ENCODE peak calls at places on chromosome 15, in six cellular contexts. B is ascending aorta, O is GM23338, M is aorta, E is hepatocyte, N is brain microvascular endothelial cell. F is an unnamed sample.

GRCh38 chr15:50024183-50024795 is 94.7 kb downstream of the ATP8B4 start:
- DNase-seq in B (no peak), O (no peak), M (no peak), E (peak; percentile 7), N (no peak), F (no peak)

GRCh38 chr15:90300988-90301715 is 35.7 kb downstream of the NGRN start:
- DNase-seq in B (no peak), O (peak; percentile 95), M (peak; percentile 91), E (peak; percentile 68), N (peak; percentile 36), F (peak; percentile 65)

GRCh38 chr15:101327147-101327740 is 32.2 kb upstream of the SNRPA1 start:
- DNase-seq in B (no peak), O (no peak), M (no peak), E (peak; percentile 4), N (no peak), F (peak; percentile 19)

GRCh38 chr15:52102468-52102867 is 10.1 kb downstream of the BCL2L10 start:
- DNase-seq in B (no peak), O (no peak), M (no peak), E (no peak), N (peak; percentile 86), F (no peak)

GRCh38 chr15:101615986-101616848 is 36.0 kb downstream of the TM2D3 start:
- DNase-seq in B (no peak), O (peak; percentile 88), M (peak; percentile 87), E (peak; percentile 83), N (peak; percentile 49), F (peak; percentile 78)

GRCh38 chr15:89167267-89168176 is 53.9 kb downstream of the RLBP1 start:
- DNase-seq in B (peak; percentile 59), O (no peak), M (no peak), E (peak; percentile 31), N (peak; percentile 33), F (no peak)

GRCh38 chr15:70258369-70259029 is 160.8 kb upstream of the TLE3 start:
- DNase-seq in B (no peak), O (no peak), M (no peak), E (no peak), N (no peak), F (no peak)

GRCh38 chr15:51375966-51376640 is 34.6 kb downstream of the GLDN start:
- DNase-seq in B (no peak), O (no peak), M (no peak), E (no peak), N (peak; percentile 55), F (no peak)

GRCh38 chr15:57506422-57506821 is 85.3 kb upstream of the MYZAP start:
- DNase-seq in B (no peak), O (peak; percentile 77), M (no peak), E (peak; percentile 44), N (no peak), F (no peak)

GRCh38 chr15:85592148-85592547 is 202.6 kb downstream of the KLHL25 start:
- DNase-seq in B (no peak), O (peak; percentile 21), M (no peak), E (no peak), N (peak; percentile 85), F (no peak)

GRCh38 chr15:51390932-51391432 is 49.5 kb downstream of the GLDN start:
- DNase-seq in B (no peak), O (peak; percentile 86), M (no peak), E (no peak), N (no peak), F (no peak)

GRCh38 chr15:58233341-58233740 is 95.2 kb downstream of the AQP9 start:
- DNase-seq in B (no peak), O (no peak), M (no peak), E (no peak), N (no peak), F (no peak)

GRCh38 chr15:41465822-41466421 is 27.8 kb upstream of the ITPKA start:
- DNase-seq in B (no peak), O (peak; percentile 57), M (no peak), E (peak; percentile 65), N (peak; percentile 36), F (no peak)

GRCh38 chr15:57158997-57159668 is 217.2 kb upstream of the CGNL1 start:
- DNase-seq in B (no peak), O (no peak), M (no peak), E (no peak), N (no peak), F (no peak)

GRCh38 chr15:36356978-36357582 is 222.3 kb upstream of the CDIN1 start:
- DNase-seq in B (no peak), O (no peak), M (no peak), E (peak; percentile 33), N (peak; percentile 64), F (no peak)

GRCh38 chr15:101121511-101122090 is 130.2 kb downstream of the CHSY1 start:
- DNase-seq in B (peak; percentile 29), O (peak; percentile 65), M (peak; percentile 90), E (peak; percentile 71), N (peak; percentile 60), F (peak; percentile 79)

GRCh38 chr15:43881944-43882343 is 55.1 kb downstream of the WDR76 start:
- DNase-seq in B (no peak), O (peak; percentile 82), M (no peak), E (no peak), N (no peak), F (no peak)

GRCh38 chr15:31024979-31025378 is 33.6 kb upstream of the MTMR10 start:
- DNase-seq in B (no peak), O (no peak), M (no peak), E (peak; percentile 57), N (peak; percentile 45), F (no peak)

GRCh38 chr15:73927476-73928240 is 1.4 kb downstream of the LOXL1 start:
- DNase-seq in B (no peak), O (peak; percentile 81), M (peak; percentile 91), E (peak; percentile 83), N (peak; percentile 34), F (peak; percentile 72)

GRCh38 chr15:72851586-72851985 is 68.0 kb upstream of the ADPGK start:
- DNase-seq in B (no peak), O (no peak), M (no peak), E (no peak), N (no peak), F (no peak)

GRCh38 chr15:40340740-40341400 is at the start of gene CCDC9B:
- DNase-seq in B (peak; percentile 83), O (no peak), M (peak; percentile 97), E (peak; percentile 91), N (peak; percentile 81), F (peak; percentile 90)

GRCh38 chr15:40344631-40345120 is 3.9 kb upstream of the CCDC9B start:
- DNase-seq in B (no peak), O (peak; percentile 89), M (peak; percentile 87), E (peak; percentile 76), N (peak; percentile 53), F (peak; percentile 58)

GRCh38 chr15:40344217-40344616 is 3.5 kb upstream of the CCDC9B start:
- DNase-seq in B (no peak), O (no peak), M (no peak), E (no peak), N (peak; percentile 76), F (no peak)

GRCh38 chr15:40343512-40343911 is 2.8 kb upstream of the CCDC9B start:
- DNase-seq in B (no peak), O (no peak), M (peak; percentile 88), E (peak; percentile 60), N (peak; percentile 96), F (no peak)

DNA sequence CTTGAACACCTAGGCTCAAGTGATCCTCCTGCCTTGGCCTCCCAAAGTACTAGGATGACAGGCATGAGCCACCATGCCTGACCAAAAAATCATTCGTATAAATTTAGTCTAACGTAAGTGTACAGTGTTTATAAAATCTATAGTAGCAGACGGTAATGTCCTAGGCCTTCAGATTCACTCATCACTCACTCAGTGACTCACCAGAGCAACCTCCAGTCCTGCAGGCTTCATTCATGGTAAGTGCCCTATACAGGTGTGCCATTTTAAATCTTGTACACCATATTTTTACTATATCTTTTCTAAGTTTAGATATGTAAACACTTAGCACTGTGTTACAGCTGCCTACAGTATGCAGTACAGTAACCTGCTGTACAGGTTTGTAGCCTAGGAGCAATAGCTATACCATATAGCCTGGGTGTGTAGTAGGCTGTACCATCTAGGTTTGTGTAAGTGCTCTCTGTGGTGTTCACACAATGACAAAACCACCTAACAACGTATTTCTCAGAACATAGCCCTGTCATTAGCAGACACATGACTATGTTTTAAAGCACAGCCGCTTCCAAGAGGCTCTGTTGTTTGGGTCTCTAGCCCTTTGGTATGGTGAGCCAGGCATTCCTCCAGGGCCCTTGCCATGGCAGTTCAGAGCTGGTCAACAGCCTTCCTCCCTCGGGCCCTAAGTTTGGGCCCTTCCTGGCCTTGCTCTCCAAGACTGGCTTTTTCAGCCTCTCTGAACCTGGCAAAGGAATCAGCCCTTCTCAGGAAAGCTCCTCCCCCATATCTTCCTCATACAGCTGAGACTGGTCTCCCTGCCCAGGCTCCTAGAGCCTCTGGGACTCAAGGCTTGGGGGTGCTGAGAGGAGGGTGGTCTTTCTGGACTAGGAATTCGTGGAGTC is 1.9 kb upstream of the CCDC9B start:
- DNase-seq in B (no peak), O (no peak), M (no peak), E (no peak), N (no peak), F (no peak)
- H3K27ac ChIP-seq in B (peak overlapping the region; percentile 98), O (no peak overlapping the region), M (peak overlapping the region; percentile 83), E (peak overlapping the region; percentile 80), N (peak overlapping the region; percentile 96), F (no peak overlapping the region)

GRCh38 chr15:39030291-39031070 is 465.9 kb upstream of the RASGRP1 start:
- DNase-seq in B (no peak), O (no peak), M (no peak), E (no peak), N (no peak), F (no peak)

GRCh38 chr15:39031596-39031995 is 467.0 kb upstream of the RASGRP1 start:
- DNase-seq in B (no peak), O (no peak), M (no peak), E (no peak), N (no peak), F (no peak)

DNA sequence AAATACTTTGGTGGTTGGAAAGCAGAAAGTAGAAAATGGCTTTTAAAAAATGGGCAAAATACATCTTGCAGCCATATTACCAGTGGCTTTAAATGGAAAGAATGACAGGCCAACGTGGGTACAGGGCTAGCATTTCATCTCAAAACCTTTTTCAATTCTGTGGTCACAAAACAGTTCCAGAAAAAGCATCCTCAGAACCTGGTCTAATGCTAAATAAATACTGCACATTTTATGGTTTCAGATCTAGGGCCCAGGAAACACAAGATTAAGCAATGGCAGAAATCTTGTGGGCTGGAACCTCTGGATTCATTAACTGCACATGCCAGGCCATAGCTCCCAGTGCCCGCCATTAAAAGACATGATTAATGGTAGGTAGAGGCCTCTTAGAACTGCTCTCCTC is 470.2 kb upstream of the RASGRP1 start:
- DNase-seq in B (no peak), O (no peak), M (no peak), E (no peak), N (no peak), F (no peak)
- H3K27ac ChIP-seq in B (no peak overlapping the region), O (no peak overlapping the region), M (no peak overlapping the region), E (no peak overlapping the region), N (no peak overlapping the region), F (no peak overlapping the region)

GRCh38 chr15:99165956-99166689 is 61.2 kb downstream of the SYNM start:
- DNase-seq in B (no peak), O (no peak), M (no peak), E (no peak), N (no peak), F (no peak)
- H3K27ac ChIP-seq in B (no peak overlapping the region), O (no peak overlapping the region), M (no peak overlapping the region), E (no peak overlapping the region), N (no peak overlapping the region), F (no peak overlapping the region)

DNA sequence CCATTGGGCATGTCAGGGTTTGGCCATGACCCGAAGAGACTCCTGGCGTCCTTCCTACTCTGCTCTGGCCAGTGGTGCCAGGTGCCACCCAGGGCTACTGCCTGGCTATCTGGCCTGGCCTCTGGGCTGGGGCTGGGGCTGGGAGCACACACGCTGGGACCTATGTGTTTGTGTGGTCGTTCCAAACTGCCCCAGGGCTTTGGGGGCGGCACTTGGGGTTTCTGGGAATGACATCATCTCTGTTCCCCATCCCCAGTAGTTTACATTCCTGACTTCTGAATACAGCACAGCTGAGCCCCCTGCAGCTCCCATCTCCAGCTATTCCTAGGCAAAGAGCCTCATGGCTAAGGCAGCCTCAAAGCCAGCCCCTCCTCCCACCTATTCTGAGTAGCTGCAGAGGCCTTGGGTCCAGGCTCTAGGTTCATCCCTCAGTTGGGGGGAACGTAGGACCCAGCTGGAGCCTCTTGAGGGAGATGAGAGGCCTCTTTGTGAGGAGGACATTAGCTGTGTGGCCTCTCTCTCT is 24.3 kb downstream of the PLEKHO2 start:
- DNase-seq in B (no peak), O (peak; percentile 82), M (no peak), E (no peak), N (peak; percentile 80), F (peak; percentile 75)
- H3K27ac ChIP-seq in B (no peak overlapping the region), O (peak overlapping the region; percentile 80), M (no peak overlapping the region), E (no peak overlapping the region), N (peak overlapping the region; percentile 61), F (no peak overlapping the region)